ENCODE peak calls at places on chromosomes 5 and 9, in five cellular contexts. R is NCI-H460, I is cardiac fibroblast, N is caudate nucleus, X is SHP77. K is an unnamed sample.

GRCh38 chr9:91151741-91152095 is 210.0 kb downstream of the AUH start:
- DNase-seq in N (no peak), R (no peak), I (no peak), X (no peak), K (no peak)

GRCh38 chr9:115015018-115015635 is 84.7 kb upstream of the TNFSF8 start:
- DNase-seq in N (no peak), I (peak), X (peak), R (peak), K (no peak)

GRCh38 chr5:92484484-92484883 is 1096.5 kb downstream of the NR2F1-AS1 start:
- DNase-seq in R (no peak), X (no peak), I (no peak), N (no peak), K (no peak)

GRCh38 chr9:132037470-132037869 is 42.2 kb downstream of the MED27 start:
- DNase-seq in N (no peak), I (no peak), R (no peak), X (peak), K (no peak)

GRCh38 chr9:130500340-130500771 is 55.6 kb downstream of the ASS1 start:
- DNase-seq in R (no peak), N (no peak), I (no peak), X (no peak), K (no peak)

GRCh38 chr9:128607642-128608350 is 48.9 kb downstream of the DYNC2I2 start:
- DNase-seq in I (peak), R (no peak), N (no peak), X (peak), K (no peak)

GRCh38 chr5:137470111-137470920 is 28.8 kb downstream of the SPOCK1 start:
- DNase-seq in R (peak), X (no peak), N (no peak), I (peak), K (no peak)

GRCh38 chr9:128555180-128555721 is 2.9 kb downstream of the SPTAN1 start:
- DNase-seq in N (no peak), I (peak), R (peak), X (no peak), K (no peak)

GRCh38 chr5:108326982-108327381 is 54.9 kb downstream of the FBXL17 start:
- DNase-seq in N (no peak), I (no peak), X (no peak), R (no peak), K (no peak)